ENCODE peak calls at places on chromosomes 7 and 10, in six cellular contexts. C is lung, O is mesothelial cell of epicardium, A is lower leg skin, T is nephron progenitor cell, L is AG09309. D is an unnamed sample.

GRCh38 chr10:67098460-67098859 is 172.6 kb downstream of the LRRTM3 start:
- DNase-seq in A (no peak), O (no peak), C (no peak), L (no peak), T (no peak), D (no peak)

GRCh38 chr10:73968101-73968515 is 29.8 kb upstream of the VCL start:
- DNase-seq in O (no peak), A (no peak), L (no peak), T (no peak), C (no peak), D (peak)

GRCh38 chr10:80579849-80580645 is 42.3 kb downstream of the SH2D4B start:
- DNase-seq in A (no peak), T (no peak), O (peak), C (peak), L (no peak), D (no peak)

GRCh38 chr10:10503772-10504171 is 513.9 kb upstream of the CELF2 start:
- DNase-seq in L (no peak), A (no peak), T (no peak), O (no peak), C (no peak), D (no peak)

GRCh38 chr10:93859049-93859655 is 34.6 kb upstream of the SLC35G1 start:
- DNase-seq in C (no peak), L (no peak), A (no peak), T (no peak), O (no peak), D (no peak)

GRCh38 chr7:25852249-25852994 is 299.6 kb upstream of the NFE2L3 start:
- DNase-seq in A (no peak), L (no peak), O (no peak), C (no peak), T (peak), D (no peak)

GRCh38 chr10:63537511-63537910 is 16.3 kb downstream of the REEP3 start:
- DNase-seq in O (no peak), C (no peak), T (no peak), L (no peak), A (no peak), D (no peak)

GRCh38 chr10:133067152-133068090 is 20.3 kb upstream of the ADGRA1 start:
- DNase-seq in T (no peak), O (no peak), A (no peak), C (no peak), L (no peak), D (no peak)

GRCh38 chr7:140174217-140174616 is 2.6 kb downstream of the KDM7A start:
- DNase-seq in O (no peak), T (no peak), C (no peak), L (no peak), A (no peak), D (no peak)

GRCh38 chr7:100933735-100934134 is 15.6 kb upstream of the MUC3A start:
- DNase-seq in C (no peak), L (no peak), A (no peak), O (no peak), T (no peak), D (no peak)

DNA sequence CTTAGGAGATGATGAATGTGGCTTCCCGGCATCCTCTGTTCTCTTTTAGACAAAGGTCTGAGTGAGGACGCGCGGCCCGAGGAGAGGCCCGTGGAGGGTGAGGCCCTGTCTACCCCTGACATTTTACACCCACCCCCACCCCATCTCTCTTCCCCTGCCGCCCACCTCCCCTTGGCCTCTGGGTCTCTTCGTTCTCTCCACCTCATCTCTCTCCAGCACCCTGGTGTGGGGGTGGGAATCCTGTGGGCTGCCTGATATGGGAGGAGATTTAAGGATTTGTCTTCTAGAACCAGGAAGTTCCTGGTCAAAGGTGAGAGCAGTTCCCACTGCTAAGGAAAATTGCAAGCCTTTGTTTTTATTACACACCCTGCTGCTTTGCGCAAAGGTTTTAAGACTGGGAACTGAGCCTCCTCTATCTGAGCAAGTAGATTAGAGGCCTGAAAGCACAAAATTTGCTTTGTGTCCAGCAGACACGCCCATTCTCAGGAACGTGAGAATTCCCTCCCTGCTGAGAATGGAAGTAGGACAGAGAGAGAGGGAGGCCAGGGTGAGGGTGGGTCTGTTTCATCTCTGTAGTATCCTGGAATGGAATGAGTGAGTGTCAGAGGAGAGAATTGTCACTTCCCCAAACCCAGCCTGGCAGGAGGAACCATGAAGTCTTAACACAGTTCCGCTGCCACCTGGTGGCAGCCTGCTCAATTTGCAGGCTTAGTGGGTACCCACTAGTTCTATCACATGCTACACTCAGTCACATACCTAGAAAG is 91.2 kb downstream of the GTF2IRD1 start:
- DNase-seq in L (no peak), A (no peak), C (no peak), T (peak), O (no peak), D (no peak)
- TF ChIP-seq CTCF in L (peak), A (no peak), C (no peak), T (peak), O (peak), D (no peak)

GRCh38 chr10:98242823-98243222 is 25.2 kb downstream of the LOXL4 start:
- DNase-seq in O (no peak), A (no peak), L (no peak), T (no peak), C (no peak), D (no peak)
- TF ChIP-seq CTCF in O (no peak), A (no peak), L (peak), T (peak), C (no peak), D (no peak)

GRCh38 chr7:22184549-22185199 is 172.3 kb downstream of the RAPGEF5 start:
- DNase-seq in A (no peak), C (no peak), O (no peak), T (no peak), L (no peak), D (no peak)
- TF ChIP-seq CTCF in A (no peak), C (no peak), O (no peak), T (no peak), L (no peak), D (no peak)

DNA sequence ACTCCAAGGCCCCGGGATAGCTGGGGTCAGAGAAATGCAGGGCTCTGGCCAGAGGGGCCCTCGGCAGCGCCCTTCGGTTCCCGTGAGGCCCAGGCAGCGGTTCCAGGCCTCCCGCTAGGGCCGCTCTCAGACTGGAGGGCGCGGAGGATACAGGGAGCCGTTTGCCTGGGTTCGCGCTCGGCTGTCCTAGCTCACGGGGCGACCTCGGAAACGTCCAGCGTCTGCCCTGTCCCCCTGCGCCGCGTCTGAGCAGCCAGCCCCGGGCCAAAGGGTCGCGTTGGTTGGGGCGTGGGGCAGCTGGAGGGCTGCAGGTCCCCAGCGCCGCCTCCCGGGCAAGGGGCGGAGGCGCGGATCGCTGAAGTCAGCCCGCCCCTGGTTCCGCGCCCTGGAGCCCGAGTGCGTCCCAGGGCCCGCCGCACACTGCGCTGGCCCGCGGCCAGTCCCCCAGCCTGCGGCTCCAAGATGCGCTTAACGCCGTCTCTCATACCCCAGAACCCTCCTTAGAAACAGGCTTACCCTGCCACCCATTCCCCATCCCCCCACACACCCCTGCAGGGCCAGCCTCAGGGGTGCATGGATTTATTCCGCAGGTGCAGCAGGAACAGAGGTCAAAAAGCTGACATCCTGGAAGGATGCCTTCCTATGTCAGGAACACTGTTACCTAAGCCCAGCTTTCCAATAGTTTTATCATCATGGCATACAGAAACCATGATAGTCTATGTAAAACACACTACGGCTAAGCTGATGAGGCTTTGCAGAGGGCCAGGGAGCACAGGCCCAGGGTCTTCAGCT is 22.1 kb upstream of the OPN4 start:
- DNase-seq in T (peak), A (no peak), L (no peak), O (no peak), C (no peak), D (no peak)
- TF ChIP-seq CTCF in T (peak), A (no peak), L (no peak), O (no peak), C (no peak), D (no peak)

DNA sequence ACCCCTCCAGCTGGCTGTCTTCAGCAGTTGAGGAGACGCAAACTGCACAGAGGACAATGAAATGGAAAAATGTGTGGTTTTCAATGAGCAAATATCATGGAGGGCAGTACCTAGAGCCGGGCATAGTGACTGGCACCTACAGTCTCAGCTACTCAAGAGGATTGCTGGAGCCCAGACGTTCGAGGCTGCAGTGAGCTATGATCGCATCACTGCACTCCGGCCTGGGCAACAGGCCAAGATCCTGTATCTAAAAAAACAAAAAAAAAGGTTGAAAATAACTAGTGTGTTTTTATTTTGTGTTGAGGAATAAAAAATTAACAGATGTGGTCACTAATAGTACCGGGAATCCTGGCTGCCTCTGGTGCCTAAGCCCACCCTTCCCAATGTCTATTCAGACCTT is 345.5 kb downstream of the GALNT17 start:
- DNase-seq in T (no peak), L (no peak), C (no peak), O (no peak), A (no peak), D (no peak)
- TF ChIP-seq CTCF in T (no peak), L (no peak), C (no peak), O (no peak), A (no peak), D (no peak)

GRCh38 chr7:103609778-103610177 is 163.8 kb upstream of the SLC26A5 start:
- DNase-seq in O (no peak), L (no peak), A (no peak), C (no peak), T (no peak), D (no peak)

GRCh38 chr7:103613655-103614642 is 167.9 kb upstream of the SLC26A5 start:
- DNase-seq in T (no peak), C (no peak), L (no peak), O (no peak), A (no peak), D (no peak)
- TF ChIP-seq CTCF in T (no peak), C (no peak), L (peak), O (no peak), A (no peak), D (no peak)

GRCh38 chr10:105068497-105068896 is 427.4 kb downstream of the SORCS3 start:
- DNase-seq in L (peak), A (no peak), C (no peak), T (no peak), O (no peak), D (no peak)

GRCh38 chr10:105062881-105063280 is 421.8 kb downstream of the SORCS3 start:
- DNase-seq in C (no peak), O (no peak), A (no peak), L (no peak), T (no peak), D (no peak)

GRCh38 chr10:105063796-105064195 is 422.7 kb downstream of the SORCS3 start:
- DNase-seq in A (no peak), L (no peak), O (no peak), T (peak), C (no peak), D (no peak)
- TF ChIP-seq CTCF in A (no peak), L (peak), O (no peak), T (peak), C (peak), D (no peak)

GRCh38 chr10:6333086-6333485 is 130.4 kb downstream of the PFKFB3 start:
- DNase-seq in C (no peak), L (no peak), T (no peak), A (no peak), O (no peak), D (no peak)

GRCh38 chr10:6333973-6334372 is 131.2 kb downstream of the PFKFB3 start:
- DNase-seq in L (no peak), O (no peak), C (no peak), T (no peak), A (no peak), D (no peak)

GRCh38 chr10:6327906-6328707 is 125.4 kb downstream of the PFKFB3 start:
- DNase-seq in T (no peak), L (no peak), A (no peak), C (no peak), O (no peak), D (no peak)

GRCh38 chr10:6328708-6329423 is 126.1 kb downstream of the PFKFB3 start:
- DNase-seq in C (no peak), O (no peak), A (no peak), L (no peak), T (no peak), D (no peak)
- TF ChIP-seq CTCF in C (no peak), O (no peak), A (no peak), L (no peak), T (no peak), D (no peak)

DNA sequence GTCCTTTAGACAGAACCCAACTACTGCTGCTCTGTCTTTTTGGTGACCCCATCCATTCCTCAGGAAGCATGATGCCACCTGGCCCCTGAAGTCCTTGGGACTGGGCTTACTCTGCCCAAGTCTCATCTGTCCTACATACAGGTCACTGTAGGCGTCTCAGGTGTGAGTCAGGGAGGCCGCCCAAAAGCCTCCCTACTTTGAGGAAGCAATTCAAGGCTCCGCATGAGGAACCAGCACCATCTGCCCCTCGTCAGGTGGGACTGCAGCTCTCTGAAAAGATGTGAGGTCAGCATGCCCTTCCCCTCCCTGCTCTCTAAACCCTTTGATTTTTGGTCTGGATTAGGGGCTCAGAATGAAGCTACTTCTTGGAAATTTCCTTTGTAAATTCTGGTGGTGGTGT is 354.8 kb downstream of the CXCL12 start:
- DNase-seq in O (no peak), C (no peak), A (peak), T (no peak), L (no peak), D (no peak)
- TF ChIP-seq CTCF in O (no peak), C (no peak), A (no peak), T (peak), L (no peak), D (peak)

GRCh38 chr10:131142446-131143380 is 168.8 kb downstream of the TCERG1L start:
- DNase-seq in A (no peak), L (no peak), T (no peak), O (no peak), C (no peak), D (no peak)
- TF ChIP-seq CTCF in A (no peak), L (no peak), T (no peak), O (no peak), C (no peak), D (no peak)

D was measured in natural killer cell.